ENCODE peak calls at places on chromosomes 7 and 10, in ten cellular contexts. One of them, this sample, is unnamed.

GRCh38 chr10:124225468-124226270 is 132.3 kb upstream of the CHST15 start:
- DNase-seq in activated CD8-positive, alpha-beta memory T cell treated with anti-CD3 and anti-CD28 coated beads, Interleukin-2, amount 50 U/mL, for 4 hours: no peak
- DNase-seq in ACHN: no peak
- DNase-seq in LNCaP clone FGC: no peak
- DNase-seq in endothelial cell: no peak
- DNase-seq in GM04503: no peak
- DNase-seq in cardiac fibroblast: no peak
- DNase-seq in activated B cell treated with CpG ODN at 0.5 μM for 24 hours: no peak
- DNase-seq in activated CD4-positive, alpha-beta T cell treated with anti-CD3 and anti-CD28 coated beads, Interleukin-2, amount 10 ng/mL, durations not matched to agents 7 days and 5 days: peak; percentile 62
- DNase-seq in astrocyte of the hippocampus: no peak
- DNase-seq in this sample: no peak

GRCh38 chr10:5035356-5035755 is 31.7 kb upstream of the AKR1C2 start:
- DNase-seq in activated CD8-positive, alpha-beta memory T cell treated with anti-CD3 and anti-CD28 coated beads, Interleukin-2, amount 50 U/mL, for 4 hours: no peak
- DNase-seq in ACHN: no peak
- DNase-seq in LNCaP clone FGC: no peak
- DNase-seq in endothelial cell: no peak
- DNase-seq in GM04503: no peak
- DNase-seq in cardiac fibroblast: no peak
- DNase-seq in activated B cell treated with CpG ODN at 0.5 μM for 24 hours: no peak
- DNase-seq in activated CD4-positive, alpha-beta T cell treated with anti-CD3 and anti-CD28 coated beads, Interleukin-2, amount 10 ng/mL, durations not matched to agents 7 days and 5 days: no peak
- DNase-seq in astrocyte of the hippocampus: no peak
- DNase-seq in this sample: no peak

GRCh38 chr7:101486764-101487458 is 124.2 kb downstream of the COL26A1 start:
- DNase-seq in activated CD8-positive, alpha-beta memory T cell treated with anti-CD3 and anti-CD28 coated beads, Interleukin-2, amount 50 U/mL, for 4 hours: no peak
- DNase-seq in ACHN: no peak
- DNase-seq in LNCaP clone FGC: no peak
- DNase-seq in endothelial cell: no peak
- DNase-seq in GM04503: no peak
- DNase-seq in cardiac fibroblast: no peak
- DNase-seq in activated B cell treated with CpG ODN at 0.5 μM for 24 hours: no peak
- DNase-seq in activated CD4-positive, alpha-beta T cell treated with anti-CD3 and anti-CD28 coated beads, Interleukin-2, amount 10 ng/mL, durations not matched to agents 7 days and 5 days: no peak
- DNase-seq in astrocyte of the hippocampus: peak; percentile 60
- DNase-seq in this sample: no peak

GRCh38 chr7:90560730-90561129 is 35.4 kb upstream of the CDK14 start:
- DNase-seq in activated CD8-positive, alpha-beta memory T cell treated with anti-CD3 and anti-CD28 coated beads, Interleukin-2, amount 50 U/mL, for 4 hours: no peak
- DNase-seq in ACHN: no peak
- DNase-seq in LNCaP clone FGC: no peak
- DNase-seq in endothelial cell: no peak
- DNase-seq in GM04503: peak; percentile 52
- DNase-seq in cardiac fibroblast: peak; percentile 42
- DNase-seq in activated B cell treated with CpG ODN at 0.5 μM for 24 hours: no peak
- DNase-seq in activated CD4-positive, alpha-beta T cell treated with anti-CD3 and anti-CD28 coated beads, Interleukin-2, amount 10 ng/mL, durations not matched to agents 7 days and 5 days: no peak
- DNase-seq in astrocyte of the hippocampus: peak; percentile 8
- DNase-seq in this sample: peak; percentile 51

GRCh38 chr7:118080947-118081346 is 103.0 kb upstream of the LSM8 start:
- DNase-seq in activated CD8-positive, alpha-beta memory T cell treated with anti-CD3 and anti-CD28 coated beads, Interleukin-2, amount 50 U/mL, for 4 hours: peak; percentile 14
- DNase-seq in ACHN: peak; percentile 89
- DNase-seq in LNCaP clone FGC: no peak
- DNase-seq in endothelial cell: no peak
- DNase-seq in GM04503: no peak
- DNase-seq in cardiac fibroblast: peak; percentile 66
- DNase-seq in activated B cell treated with CpG ODN at 0.5 μM for 24 hours: peak; percentile 20
- DNase-seq in activated CD4-positive, alpha-beta T cell treated with anti-CD3 and anti-CD28 coated beads, Interleukin-2, amount 10 ng/mL, durations not matched to agents 7 days and 5 days: peak; percentile 6
- DNase-seq in astrocyte of the hippocampus: peak; percentile 61
- DNase-seq in this sample: peak; percentile 0

GRCh38 chr7:27165655-27166474 is 528 bp upstream of the HOXA9 start:
- DNase-seq in activated CD8-positive, alpha-beta memory T cell treated with anti-CD3 and anti-CD28 coated beads, Interleukin-2, amount 50 U/mL, for 4 hours: no peak
- DNase-seq in ACHN: peak; percentile 59
- DNase-seq in LNCaP clone FGC: no peak
- DNase-seq in endothelial cell: no peak
- DNase-seq in GM04503: no peak
- DNase-seq in cardiac fibroblast: no peak
- DNase-seq in activated B cell treated with CpG ODN at 0.5 μM for 24 hours: peak; percentile 15
- DNase-seq in activated CD4-positive, alpha-beta T cell treated with anti-CD3 and anti-CD28 coated beads, Interleukin-2, amount 10 ng/mL, durations not matched to agents 7 days and 5 days: no peak
- DNase-seq in astrocyte of the hippocampus: no peak
- DNase-seq in this sample: peak; percentile 93

GRCh38 chr10:84824525-84824924 is 496.1 kb downstream of the CCSER2 start:
- DNase-seq in activated CD8-positive, alpha-beta memory T cell treated with anti-CD3 and anti-CD28 coated beads, Interleukin-2, amount 50 U/mL, for 4 hours: no peak
- DNase-seq in ACHN: no peak
- DNase-seq in LNCaP clone FGC: no peak
- DNase-seq in endothelial cell: no peak
- DNase-seq in GM04503: no peak
- DNase-seq in cardiac fibroblast: no peak
- DNase-seq in activated B cell treated with CpG ODN at 0.5 μM for 24 hours: no peak
- DNase-seq in activated CD4-positive, alpha-beta T cell treated with anti-CD3 and anti-CD28 coated beads, Interleukin-2, amount 10 ng/mL, durations not matched to agents 7 days and 5 days: no peak
- DNase-seq in astrocyte of the hippocampus: no peak
- DNase-seq in this sample: no peak

GRCh38 chr10:133100706-133101463 is 13.2 kb downstream of the ADGRA1 start:
- DNase-seq in activated CD8-positive, alpha-beta memory T cell treated with anti-CD3 and anti-CD28 coated beads, Interleukin-2, amount 50 U/mL, for 4 hours: no peak
- DNase-seq in ACHN: no peak
- DNase-seq in LNCaP clone FGC: no peak
- DNase-seq in endothelial cell: peak; percentile 34
- DNase-seq in GM04503: no peak
- DNase-seq in cardiac fibroblast: no peak
- DNase-seq in activated B cell treated with CpG ODN at 0.5 μM for 24 hours: no peak
- DNase-seq in activated CD4-positive, alpha-beta T cell treated with anti-CD3 and anti-CD28 coated beads, Interleukin-2, amount 10 ng/mL, durations not matched to agents 7 days and 5 days: no peak
- DNase-seq in astrocyte of the hippocampus: peak; percentile 24
- DNase-seq in this sample: no peak

GRCh38 chr10:22894714-22895113 is 33.1 kb upstream of the ARMC3 start:
- DNase-seq in activated CD8-positive, alpha-beta memory T cell treated with anti-CD3 and anti-CD28 coated beads, Interleukin-2, amount 50 U/mL, for 4 hours: no peak
- DNase-seq in ACHN: no peak
- DNase-seq in LNCaP clone FGC: no peak
- DNase-seq in endothelial cell: no peak
- DNase-seq in GM04503: no peak
- DNase-seq in cardiac fibroblast: no peak
- DNase-seq in activated B cell treated with CpG ODN at 0.5 μM for 24 hours: no peak
- DNase-seq in activated CD4-positive, alpha-beta T cell treated with anti-CD3 and anti-CD28 coated beads, Interleukin-2, amount 10 ng/mL, durations not matched to agents 7 days and 5 days: no peak
- DNase-seq in astrocyte of the hippocampus: no peak
- DNase-seq in this sample: peak; percentile 7

GRCh38 chr10:121696854-121697253 is 98.6 kb upstream of the FGFR2 start:
- DNase-seq in activated CD8-positive, alpha-beta memory T cell treated with anti-CD3 and anti-CD28 coated beads, Interleukin-2, amount 50 U/mL, for 4 hours: no peak
- DNase-seq in ACHN: peak; percentile 43
- DNase-seq in LNCaP clone FGC: no peak
- DNase-seq in endothelial cell: peak; percentile 64
- DNase-seq in GM04503: no peak
- DNase-seq in cardiac fibroblast: no peak
- DNase-seq in activated B cell treated with CpG ODN at 0.5 μM for 24 hours: no peak
- DNase-seq in activated CD4-positive, alpha-beta T cell treated with anti-CD3 and anti-CD28 coated beads, Interleukin-2, amount 10 ng/mL, durations not matched to agents 7 days and 5 days: peak; percentile 17
- DNase-seq in astrocyte of the hippocampus: no peak
- DNase-seq in this sample: no peak

GRCh38 chr7:1043552-1044188 is 676 bp upstream of the GPR146 start:
- DNase-seq in activated CD8-positive, alpha-beta memory T cell treated with anti-CD3 and anti-CD28 coated beads, Interleukin-2, amount 50 U/mL, for 4 hours: no peak
- DNase-seq in ACHN: peak; percentile 11
- DNase-seq in LNCaP clone FGC: no peak
- DNase-seq in endothelial cell: peak; percentile 39
- DNase-seq in GM04503: no peak
- DNase-seq in cardiac fibroblast: no peak
- DNase-seq in activated B cell treated with CpG ODN at 0.5 μM for 24 hours: no peak
- DNase-seq in activated CD4-positive, alpha-beta T cell treated with anti-CD3 and anti-CD28 coated beads, Interleukin-2, amount 10 ng/mL, durations not matched to agents 7 days and 5 days: no peak
- DNase-seq in astrocyte of the hippocampus: no peak
- DNase-seq in this sample: no peak